ENCODE peak calls at places on chromosomes 11 and 22, in five cellular contexts. X is stimulated activated CD4-positive, alpha-beta T cell treated with anti-CD3 and anti-CD28 coated beads, Interleukin-2, amount 100 ng/mL, for 24 hours; Q is activated naive CD8-positive, alpha-beta T cell treated with anti-CD3 and anti-CD28 coated beads, Interleukin-2, amount 10 ng/mL, durations not matched to agents 7 days and 5 days; I is fibroblast of the conjunctiva; O is effector memory CD4-positive, alpha-beta T cell. B is an unnamed sample.

GRCh38 chr11:36095716-36096115 is 151.9 kb downstream of the LDLRAD3 start:
- DNase-seq in X (no peak), Q (no peak), I (no peak), O (no peak), B (no peak)

GRCh38 chr11:45151362-45151982 is 5.0 kb downstream of the PRDM11 start:
- DNase-seq in X (no peak), Q (no peak), I (no peak), O (no peak), B (no peak)

GRCh38 chr11:115132829-115133228 is 371.4 kb downstream of the CADM1 start:
- DNase-seq in X (peak), Q (no peak), I (no peak), O (no peak), B (no peak)

GRCh38 chr11:65796726-65797601 is 10.1 kb downstream of the OVOL1 start:
- DNase-seq in X (no peak), Q (no peak), I (no peak), O (no peak), B (no peak)

GRCh38 chr11:103359221-103359620 is 250.0 kb downstream of the DYNC2H1 start:
- DNase-seq in X (no peak), Q (no peak), I (no peak), O (no peak), B (no peak)

GRCh38 chr11:9982796-9983579 is 311.0 kb downstream of the SBF2 start:
- DNase-seq in X (no peak), Q (no peak), I (no peak), O (no peak), B (no peak)

GRCh38 chr11:111413849-111414248 is 34.8 kb upstream of the POU2AF1 start:
- DNase-seq in X (peak), Q (no peak), I (no peak), O (no peak), B (no peak)

GRCh38 chr11:2265396-2265795 is 5.0 kb downstream of the ASCL2 start:
- DNase-seq in X (peak), Q (no peak), I (no peak), O (no peak), B (peak)

GRCh38 chr11:46363031-46363407 is 15.8 kb downstream of the DGKZ start:
- DNase-seq in X (no peak), Q (no peak), I (no peak), O (no peak), B (peak)

GRCh38 chr11:119590651-119591308 is 138.2 kb downstream of the NECTIN1 start:
- DNase-seq in X (no peak), Q (no peak), I (no peak), O (no peak), B (no peak)

GRCh38 chr22:44645083-44645482 is 56.9 kb upstream of the PRR5 start:
- DNase-seq in X (no peak), Q (no peak), I (no peak), O (no peak), B (no peak)